ENCODE peak calls at places on chromosomes 11 and 22, in eight cellular contexts. C is right lobe of liver, Q is Peyer's patch, I is uterus, G is suprapubic skin, N is endothelial cell of umbilical vein, V is transverse colon, O is H54. R is an unnamed sample.
A peak's percentile ranks its signal among the peaks of the same experiment; 100 is the strongest.

GRCh38 chr11:117829369-117829725 is 4.8 kb upstream of the FXYD2 start:
- DNase-seq in C (peak; percentile 41), Q (peak; percentile 16), I (peak; percentile 29), G (no peak), N (no peak), V (peak; percentile 7), O (no peak), R (no peak)

GRCh38 chr11:95659088-95659487 is 130.5 kb downstream of the FAM76B start:
- DNase-seq in C (no peak), Q (no peak), I (no peak), G (no peak), N (no peak), V (no peak), O (no peak), R (no peak)

GRCh38 chr11:72758304-72758689 is 6.1 kb upstream of the ARAP1 start:
- DNase-seq in C (no peak), Q (no peak), I (no peak), G (no peak), N (no peak), V (no peak), O (peak; percentile 83), R (no peak)

GRCh38 chr22:48803993-48804810 is 1023.5 kb downstream of the BRD1 start:
- DNase-seq in C (no peak), Q (no peak), I (no peak), G (no peak), N (no peak), V (no peak), O (no peak), R (no peak)

GRCh38 chr22:19929586-19930302 is 11.8 kb upstream of the COMT start:
- DNase-seq in C (no peak), Q (no peak), I (no peak), G (no peak), N (no peak), V (no peak), O (no peak), R (no peak)

GRCh38 chr11:126430581-126431320 is 75.3 kb downstream of the ST3GAL4 start:
- DNase-seq in C (no peak), Q (no peak), I (no peak), G (no peak), N (no peak), V (peak; percentile 74), O (no peak), R (no peak)

GRCh38 chr11:15972838-15973237 is 383.5 kb downstream of the SOX6 start:
- DNase-seq in C (no peak), Q (no peak), I (no peak), G (no peak), N (no peak), V (no peak), O (no peak), R (no peak)

GRCh38 chr11:1761857-1762536 is 1.7 kb downstream of the CTSD start:
- DNase-seq in C (no peak), Q (no peak), I (no peak), G (no peak), N (no peak), V (no peak), O (no peak), R (no peak)

DNA sequence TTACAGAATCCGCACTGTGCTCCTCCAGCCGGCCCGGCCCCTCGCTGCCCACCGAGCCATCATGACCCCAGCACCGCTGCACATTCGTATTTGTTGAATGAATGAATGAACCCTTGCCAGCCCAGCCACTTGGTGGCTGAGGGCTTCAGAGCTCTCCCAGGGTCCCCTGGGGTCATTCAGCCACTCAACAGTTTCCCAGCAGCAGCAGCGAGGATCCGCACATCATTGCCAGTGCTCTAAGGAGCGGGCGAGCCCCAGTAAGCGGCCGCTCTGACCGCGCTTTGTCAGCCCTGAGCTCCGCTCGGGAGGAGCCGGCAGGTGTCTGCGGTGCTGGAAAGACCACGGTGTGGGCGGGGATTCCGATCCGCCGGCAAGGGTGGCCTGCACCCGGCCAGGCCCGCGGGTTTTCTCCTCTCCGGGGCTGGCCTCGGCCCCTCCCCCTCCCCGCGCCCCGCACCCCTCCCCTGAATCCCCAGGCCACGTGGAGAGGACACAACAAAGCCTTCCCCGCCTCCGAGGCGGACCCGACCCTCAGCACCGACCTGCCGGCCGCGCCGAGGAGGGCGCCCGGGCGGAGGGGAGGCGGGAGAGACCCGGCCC is 563 bp downstream of the BID start:
- DNase-seq in C (peak; percentile 71), Q (peak; percentile 53), I (peak; percentile 30), G (no peak), N (peak; percentile 34), V (peak; percentile 66), O (peak; percentile 64), R (peak; percentile 36)
- TF ChIP-seq POLR2A in C (no peak), Q (no peak), I (no peak), G (no peak), N (no peak), V (no peak), O (no peak), R (no peak)

DNA sequence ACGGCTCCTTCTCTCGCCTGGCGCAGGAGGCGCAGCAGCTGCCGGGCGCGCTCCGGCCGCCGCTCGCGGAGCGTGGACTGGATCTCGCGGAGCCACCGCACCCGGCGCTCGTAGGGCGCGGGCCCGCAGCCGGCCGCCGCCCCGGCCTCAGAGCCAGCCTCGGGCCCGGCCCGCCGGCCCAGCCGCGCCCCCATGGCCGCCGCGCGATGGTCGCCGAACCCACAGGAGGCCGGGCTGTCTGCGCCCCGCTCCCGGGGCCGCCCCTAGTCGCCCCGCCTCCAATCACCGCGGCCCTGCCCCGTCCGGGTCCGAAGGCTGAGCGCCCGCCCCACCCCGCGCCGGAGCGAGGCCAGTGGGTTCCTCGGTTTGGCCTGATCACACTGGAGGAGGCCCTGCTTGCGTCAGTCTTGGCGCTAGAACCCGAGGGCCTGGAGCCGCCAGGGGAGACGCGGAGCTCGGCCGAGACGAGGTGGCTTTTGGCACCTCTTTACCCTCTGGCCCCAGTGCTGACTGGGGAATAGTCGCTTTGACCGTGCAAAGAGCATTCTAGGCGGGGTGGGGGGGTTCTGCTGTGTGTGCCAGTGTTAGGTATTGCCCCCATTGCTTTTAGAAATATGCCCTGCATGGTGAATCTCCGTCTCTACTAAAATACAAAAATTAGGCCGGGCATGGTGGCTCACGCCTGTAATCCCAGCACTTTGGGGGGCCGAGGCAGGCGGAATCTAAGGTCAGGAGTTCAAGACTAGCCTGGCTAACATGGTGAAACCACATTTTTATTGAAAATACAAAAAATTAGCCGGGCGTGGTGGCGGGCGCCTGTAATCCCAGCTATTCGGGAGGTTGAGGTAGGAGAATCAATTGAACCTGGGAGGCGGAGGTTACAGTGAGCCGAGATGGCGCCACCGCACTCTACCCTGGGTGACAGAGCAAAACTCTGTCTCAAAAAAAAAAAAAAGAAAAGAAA is at the start of gene LRRC75B:
- DNase-seq in C (peak; percentile 99), Q (peak; percentile 39), I (peak; percentile 93), G (peak; percentile 93), N (peak; percentile 77), V (peak; percentile 93), O (peak; percentile 78), R (peak; percentile 83)
- TF ChIP-seq POLR2A in C (peak; percentile 80), Q (peak; percentile 68), I (no peak), G (no peak), N (no peak), V (peak; percentile 53), O (peak; percentile 33), R (peak; percentile 23)

GRCh38 chr11:93842034-93842433 is 8.4 kb downstream of the VSTM5 start:
- DNase-seq in C (no peak), Q (no peak), I (no peak), G (no peak), N (no peak), V (no peak), O (no peak), R (no peak)
- TF ChIP-seq POLR2A in C (no peak), Q (no peak), I (no peak), G (no peak), N (no peak), V (no peak), O (no peak), R (no peak)

GRCh38 chr22:41022470-41023298 is 69.7 kb upstream of the EP300 start:
- DNase-seq in C (peak; percentile 94), Q (peak; percentile 86), I (peak; percentile 94), G (peak; percentile 96), N (peak; percentile 67), V (peak; percentile 96), O (peak; percentile 32), R (peak; percentile 91)
- TF ChIP-seq POLR2A in C (peak; percentile 50), Q (peak; percentile 36), I (peak; percentile 71), G (no peak), N (no peak), V (peak; percentile 80), O (no peak), R (peak; percentile 50)

DNA sequence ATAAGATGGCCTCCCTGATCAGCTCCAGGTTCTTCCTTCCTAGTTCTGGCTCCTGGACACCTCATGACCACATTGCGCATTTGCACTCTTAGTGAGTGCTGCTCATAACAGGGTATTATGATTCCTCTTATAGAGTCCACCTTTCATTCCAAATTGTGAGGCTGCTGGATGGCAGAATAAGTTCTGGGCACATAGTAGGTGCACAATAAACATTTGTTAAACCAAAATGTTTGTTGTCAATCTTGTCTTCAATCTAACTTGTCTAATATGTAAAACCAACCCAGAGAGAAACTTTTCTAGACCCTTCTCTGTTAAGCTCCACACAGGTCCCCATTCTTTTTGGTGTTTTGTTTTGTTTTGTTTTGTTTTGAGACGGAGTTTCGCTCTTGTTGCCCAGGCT is 22.6 kb upstream of the ZBTB16 start:
- DNase-seq in C (no peak), Q (no peak), I (no peak), G (no peak), N (no peak), V (no peak), O (no peak), R (no peak)
- TF ChIP-seq POLR2A in C (no peak), Q (no peak), I (no peak), G (no peak), N (no peak), V (no peak), O (no peak), R (no peak)

R was measured in erythroblast.